ENCODE peak calls at places on chromosomes 6 and 20, in six cellular contexts. One of them, this sample, is unnamed.

GRCh38 chr6:93388070-93388469 is 31.3 kb downstream of the EPHA7 start:
- DNase-seq in sciatic nerve: no peak
- DNase-seq in LoVo: no peak
- DNase-seq in substantia nigra: no peak
- DNase-seq in A172: no peak
- DNase-seq in fibroblast of mammary gland: no peak
- DNase-seq in this sample: no peak

GRCh38 chr6:154805288-154805911 is 72.2 kb downstream of the SCAF8 start:
- DNase-seq in sciatic nerve: no peak
- DNase-seq in A172: peak
- DNase-seq in substantia nigra: no peak
- DNase-seq in fibroblast of mammary gland: peak
- DNase-seq in LoVo: no peak
- DNase-seq in this sample: peak

GRCh38 chr20:44835661-44836221 is 25.4 kb upstream of the RIMS4 start:
- DNase-seq in fibroblast of mammary gland: no peak
- DNase-seq in substantia nigra: no peak
- DNase-seq in A172: no peak
- DNase-seq in LoVo: no peak
- DNase-seq in sciatic nerve: no peak
- DNase-seq in this sample: no peak

GRCh38 chr6:95087394-95088097 is 489.8 kb upstream of the MANEA start:
- DNase-seq in A172: peak
- DNase-seq in fibroblast of mammary gland: peak
- DNase-seq in LoVo: peak
- DNase-seq in sciatic nerve: no peak
- DNase-seq in substantia nigra: no peak
- DNase-seq in this sample: peak

GRCh38 chr20:58721951-58722371 is 29.4 kb downstream of the NPEPL1 start:
- DNase-seq in LoVo: no peak
- DNase-seq in sciatic nerve: peak
- DNase-seq in substantia nigra: no peak
- DNase-seq in A172: no peak
- DNase-seq in fibroblast of mammary gland: no peak
- DNase-seq in this sample: no peak

GRCh38 chr6:42403415-42403814 is 48.3 kb downstream of the TRERF1 start:
- DNase-seq in substantia nigra: no peak
- DNase-seq in sciatic nerve: no peak
- DNase-seq in fibroblast of mammary gland: peak
- DNase-seq in A172: peak
- DNase-seq in LoVo: no peak
- DNase-seq in this sample: peak

GRCh38 chr20:40564997-40565680 is 123.9 kb downstream of the MAFB start:
- DNase-seq in sciatic nerve: no peak
- DNase-seq in LoVo: peak
- DNase-seq in A172: peak
- DNase-seq in substantia nigra: no peak
- DNase-seq in fibroblast of mammary gland: peak
- DNase-seq in this sample: peak

GRCh38 chr20:50237349-50237748 is 46.7 kb downstream of the CEBPB start:
- DNase-seq in LoVo: no peak
- DNase-seq in sciatic nerve: no peak
- DNase-seq in A172: peak
- DNase-seq in substantia nigra: no peak
- DNase-seq in fibroblast of mammary gland: no peak
- DNase-seq in this sample: no peak

GRCh38 chr6:24982231-24982630 is 46.5 kb upstream of the RIPOR2 start:
- DNase-seq in sciatic nerve: no peak
- DNase-seq in LoVo: peak
- DNase-seq in fibroblast of mammary gland: peak
- DNase-seq in substantia nigra: no peak
- DNase-seq in A172: no peak
- DNase-seq in this sample: peak

GRCh38 chr20:31788578-31788977 is 30.6 kb upstream of the MYLK2 start:
- DNase-seq in substantia nigra: no peak
- DNase-seq in A172: peak
- DNase-seq in fibroblast of mammary gland: peak
- DNase-seq in sciatic nerve: no peak
- DNase-seq in LoVo: no peak
- DNase-seq in this sample: peak

GRCh38 chr6:157535354-157536217 is 154.6 kb downstream of the ZDHHC14 start:
- DNase-seq in A172: peak
- DNase-seq in fibroblast of mammary gland: peak
- DNase-seq in substantia nigra: no peak
- DNase-seq in sciatic nerve: no peak
- DNase-seq in LoVo: peak
- DNase-seq in this sample: peak

GRCh38 chr6:13303668-13304017 is 24.7 kb downstream of the TBC1D7 start:
- DNase-seq in LoVo: no peak
- DNase-seq in substantia nigra: peak
- DNase-seq in A172: peak
- DNase-seq in fibroblast of mammary gland: peak
- DNase-seq in sciatic nerve: peak
- DNase-seq in this sample: peak

GRCh38 chr20:64083380-64084208 is 604 bp downstream of the LKAAEAR1 start:
- DNase-seq in fibroblast of mammary gland: peak
- DNase-seq in substantia nigra: peak
- DNase-seq in A172: peak
- DNase-seq in sciatic nerve: peak
- DNase-seq in LoVo: no peak
- DNase-seq in this sample: peak

GRCh38 chr6:134523903-134524302 is 206.0 kb upstream of the SGK1 start:
- DNase-seq in LoVo: no peak
- DNase-seq in substantia nigra: no peak
- DNase-seq in A172: no peak
- DNase-seq in sciatic nerve: no peak
- DNase-seq in fibroblast of mammary gland: no peak
- DNase-seq in this sample: no peak

GRCh38 chr20:3364323-3365013 is 43.0 kb downstream of the DNAAF9 start:
- DNase-seq in substantia nigra: no peak
- DNase-seq in LoVo: no peak
- DNase-seq in fibroblast of mammary gland: no peak
- DNase-seq in A172: no peak
- DNase-seq in sciatic nerve: no peak
- DNase-seq in this sample: peak

GRCh38 chr20:10521068-10521834 is 86.1 kb downstream of the SLX4IP start:
- DNase-seq in fibroblast of mammary gland: peak
- DNase-seq in LoVo: no peak
- DNase-seq in substantia nigra: no peak
- DNase-seq in sciatic nerve: no peak
- DNase-seq in A172: peak
- DNase-seq in this sample: peak

GRCh38 chr6:50087231-50087954 is 37.7 kb upstream of the DEFB112 start:
- DNase-seq in A172: peak
- DNase-seq in LoVo: no peak
- DNase-seq in substantia nigra: no peak
- DNase-seq in sciatic nerve: no peak
- DNase-seq in fibroblast of mammary gland: peak
- DNase-seq in this sample: peak

GRCh38 chr6:168314948-168315347 is 4.6 kb downstream of the DACT2 start:
- DNase-seq in A172: no peak
- DNase-seq in substantia nigra: no peak
- DNase-seq in sciatic nerve: no peak
- DNase-seq in fibroblast of mammary gland: no peak
- DNase-seq in LoVo: no peak
- DNase-seq in this sample: peak

GRCh38 chr6:125236536-125237327 is 65.0 kb downstream of the HDDC2 start:
- DNase-seq in substantia nigra: no peak
- DNase-seq in LoVo: peak
- DNase-seq in sciatic nerve: no peak
- DNase-seq in A172: peak
- DNase-seq in fibroblast of mammary gland: peak
- DNase-seq in this sample: peak

GRCh38 chr6:11236351-11236750 is 3.9 kb upstream of the NEDD9 start:
- DNase-seq in substantia nigra: no peak
- DNase-seq in sciatic nerve: no peak
- DNase-seq in fibroblast of mammary gland: no peak
- DNase-seq in LoVo: no peak
- DNase-seq in A172: peak
- DNase-seq in this sample: peak

GRCh38 chr20:33578510-33578909 is 83.6 kb upstream of the C20orf144 start:
- DNase-seq in LoVo: no peak
- DNase-seq in substantia nigra: no peak
- DNase-seq in A172: no peak
- DNase-seq in sciatic nerve: peak
- DNase-seq in fibroblast of mammary gland: peak
- DNase-seq in this sample: peak

GRCh38 chr6:152598858-152599537 is 38.2 kb downstream of the SYNE1 start:
- DNase-seq in substantia nigra: no peak
- DNase-seq in LoVo: no peak
- DNase-seq in A172: no peak
- DNase-seq in fibroblast of mammary gland: peak
- DNase-seq in sciatic nerve: no peak
- DNase-seq in this sample: peak

GRCh38 chr6:17001188-17001587 is 100.7 kb upstream of the STMND1 start:
- DNase-seq in substantia nigra: no peak
- DNase-seq in A172: no peak
- DNase-seq in LoVo: no peak
- DNase-seq in fibroblast of mammary gland: no peak
- DNase-seq in sciatic nerve: no peak
- DNase-seq in this sample: no peak

GRCh38 chr6:24440897-24441598 is 38.3 kb downstream of the MRS2 start:
- DNase-seq in sciatic nerve: no peak
- DNase-seq in LoVo: no peak
- DNase-seq in substantia nigra: no peak
- DNase-seq in fibroblast of mammary gland: no peak
- DNase-seq in A172: no peak
- DNase-seq in this sample: no peak

GRCh38 chr20:48794360-48794759 is 33.4 kb downstream of the PREX1 start:
- DNase-seq in substantia nigra: peak
- DNase-seq in fibroblast of mammary gland: no peak
- DNase-seq in LoVo: no peak
- DNase-seq in sciatic nerve: no peak
- DNase-seq in A172: no peak
- DNase-seq in this sample: no peak

GRCh38 chr20:49096212-49096730 is 50.2 kb downstream of the CSE1L start:
- DNase-seq in LoVo: no peak
- DNase-seq in A172: no peak
- DNase-seq in substantia nigra: no peak
- DNase-seq in fibroblast of mammary gland: no peak
- DNase-seq in sciatic nerve: no peak
- DNase-seq in this sample: no peak

GRCh38 chr6:96841241-96841824 is 4.1 kb upstream of the GPR63 start:
- DNase-seq in substantia nigra: no peak
- DNase-seq in fibroblast of mammary gland: no peak
- DNase-seq in sciatic nerve: no peak
- DNase-seq in A172: no peak
- DNase-seq in LoVo: no peak
- DNase-seq in this sample: no peak

GRCh38 chr6:107441706-107442105 is 17.7 kb downstream of the PDSS2 start:
- DNase-seq in A172: no peak
- DNase-seq in sciatic nerve: no peak
- DNase-seq in substantia nigra: no peak
- DNase-seq in LoVo: no peak
- DNase-seq in fibroblast of mammary gland: no peak
- DNase-seq in this sample: no peak

This sample was measured in AG10803.